ENCODE peak calls at places on chromosomes 4 and X, in six cellular contexts. T, P, Y, F, D and O are unnamed samples.

GRCh38 chrX:118630843-118631242 is 96.6 kb upstream of the IL13RA1 start:
- ATAC-seq in T (no peak), F (no peak), D (no peak), Y (no peak), P (peak; percentile 43), O (no peak)

GRCh38 chrX:10356979-10357378 is 200.2 kb downstream of the CLCN4 start:
- ATAC-seq in D (no peak), Y (no peak), F (no peak), T (no peak), P (no peak), O (no peak)

GRCh38 chr4:4842476-4843441 is 16.7 kb upstream of the MSX1 start:
- ATAC-seq in T (no peak), P (no peak), F (no peak), Y (no peak), D (no peak), O (no peak)

GRCh38 chrX:43809463-43809862 is 72.8 kb downstream of the MAOB start:
- ATAC-seq in Y (no peak), P (no peak), F (no peak), D (no peak), T (no peak), O (peak; percentile 81)

GRCh38 chr4:119525005-119525749 is 103.4 kb downstream of the PDE5A start:
- ATAC-seq in Y (peak; percentile 85), F (no peak), D (no peak), T (peak; percentile 96), P (peak; percentile 58), O (peak; percentile 55)

GRCh38 chr4:40262079-40262528 is 65.3 kb downstream of the RHOH start:
- ATAC-seq in P (no peak), F (peak; percentile 34), T (no peak), Y (no peak), D (no peak), O (no peak)

GRCh38 chrX:10166248-10166716 is 9.5 kb downstream of the CLCN4 start:
- ATAC-seq in P (no peak), Y (no peak), D (peak; percentile 81), T (no peak), F (peak; percentile 34), O (no peak)

GRCh38 chr4:147049940-147050852 is 104.5 kb upstream of the TTC29 start:
- ATAC-seq in P (no peak), T (no peak), F (no peak), Y (no peak), D (no peak), O (peak; percentile 89)

GRCh38 chr4:136643416-136643815 is 888.9 kb downstream of the PCDH18 start:
- ATAC-seq in P (no peak), T (no peak), D (no peak), Y (no peak), F (peak; percentile 14), O (no peak)

GRCh38 chrX:13120017-13120416 is 75.6 kb upstream of the FAM9C start:
- ATAC-seq in D (peak; percentile 92), T (peak; percentile 85), F (no peak), Y (peak; percentile 86), P (peak; percentile 85), O (peak; percentile 66)

GRCh38 chr4:72486991-72487390 is 82.0 kb downstream of the ADAMTS3 start:
- ATAC-seq in D (no peak), T (no peak), Y (no peak), P (no peak), F (no peak), O (no peak)

GRCh38 chr4:172996571-172997216 is 171.9 kb upstream of the GALNT7 start:
- ATAC-seq in T (no peak), P (no peak), Y (peak; percentile 80), D (no peak), F (peak; percentile 52), O (no peak)

DNA sequence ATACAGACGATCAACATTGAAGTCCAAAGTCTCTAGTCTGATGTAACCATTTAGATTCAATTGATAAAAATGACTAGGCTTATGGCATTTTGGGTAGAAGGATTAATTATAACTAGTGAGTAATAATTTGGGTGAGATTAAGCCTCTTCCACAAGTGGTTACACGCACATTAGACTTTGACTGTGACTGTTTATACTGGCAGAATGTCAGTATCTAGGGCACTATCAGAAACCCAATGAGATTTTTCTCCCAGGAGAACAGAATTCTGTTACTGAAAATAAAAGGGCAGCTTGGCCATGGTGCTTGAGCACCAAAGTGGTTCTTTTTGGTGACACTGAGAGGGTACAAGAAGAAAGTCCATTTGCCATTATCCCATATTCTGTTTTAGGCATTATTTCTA is 3.3 kb downstream of the PLS3 start:
- ATAC-seq in Y (no peak), T (no peak), D (no peak), F (no peak), P (no peak), O (no peak)
- H3K4me3 ChIP-seq in Y (peak overlapping the region; percentile 5), T (peak overlapping the region; percentile 1), D (no peak overlapping the region), F (no peak overlapping the region), P (no peak overlapping the region), O (no peak overlapping the region)

GRCh38 chrX:49199906-49200771 is at the start of gene SYP:
- ATAC-seq in P (peak; percentile 98), F (peak; percentile 99), Y (peak; percentile 94), T (peak; percentile 96), D (peak; percentile 98), O (peak; percentile 97)
- TF ChIP-seq POLR2A in P (peak; percentile 83), F (peak; percentile 92), Y (peak; percentile 90), T (no peak), D (peak; percentile 88), O (peak; percentile 34)

DNA sequence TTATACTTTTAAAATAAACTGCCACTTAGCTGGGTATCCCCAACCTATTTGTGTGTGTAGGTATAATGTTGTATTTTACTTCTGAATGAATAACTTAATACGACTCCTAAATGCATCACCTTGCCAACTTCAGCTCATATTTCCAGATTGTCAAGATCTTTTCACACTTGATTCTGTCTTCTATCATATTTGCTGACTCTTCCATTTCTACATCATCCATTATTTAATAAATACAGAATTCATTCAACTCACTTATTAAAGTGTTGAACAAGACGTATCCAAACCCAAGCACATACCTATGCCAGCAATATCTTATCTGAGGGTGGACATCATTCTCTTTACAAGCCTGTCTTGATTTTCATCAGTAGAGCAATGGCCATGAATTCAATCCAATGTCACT is 91.2 kb upstream of the FAM47C start:
- ATAC-seq in P (no peak), D (no peak), T (no peak), F (no peak), Y (no peak), O (no peak)
- TF ChIP-seq EP300 in P (no peak), D (no peak), T (no peak), F (no peak), Y (no peak), O (no peak)

GRCh38 chrX:152445926-152446325 is 5.2 kb downstream of the GABRA3 start:
- ATAC-seq in Y (no peak), D (no peak), F (no peak), T (no peak), P (no peak), O (no peak)

GRCh38 chrX:152450076-152450475 is 1.0 kb downstream of the GABRA3 start:
- ATAC-seq in Y (no peak), D (no peak), F (no peak), P (no peak), T (no peak), O (no peak)

GRCh38 chrX:152444338-152444737 is 6.8 kb downstream of the GABRA3 start:
- ATAC-seq in T (no peak), D (no peak), F (no peak), Y (no peak), P (no peak), O (no peak)
- H3K4me3 ChIP-seq in T (no peak overlapping the region), D (no peak overlapping the region), F (no peak overlapping the region), Y (no peak overlapping the region), P (no peak overlapping the region), O (no peak overlapping the region)

DNA sequence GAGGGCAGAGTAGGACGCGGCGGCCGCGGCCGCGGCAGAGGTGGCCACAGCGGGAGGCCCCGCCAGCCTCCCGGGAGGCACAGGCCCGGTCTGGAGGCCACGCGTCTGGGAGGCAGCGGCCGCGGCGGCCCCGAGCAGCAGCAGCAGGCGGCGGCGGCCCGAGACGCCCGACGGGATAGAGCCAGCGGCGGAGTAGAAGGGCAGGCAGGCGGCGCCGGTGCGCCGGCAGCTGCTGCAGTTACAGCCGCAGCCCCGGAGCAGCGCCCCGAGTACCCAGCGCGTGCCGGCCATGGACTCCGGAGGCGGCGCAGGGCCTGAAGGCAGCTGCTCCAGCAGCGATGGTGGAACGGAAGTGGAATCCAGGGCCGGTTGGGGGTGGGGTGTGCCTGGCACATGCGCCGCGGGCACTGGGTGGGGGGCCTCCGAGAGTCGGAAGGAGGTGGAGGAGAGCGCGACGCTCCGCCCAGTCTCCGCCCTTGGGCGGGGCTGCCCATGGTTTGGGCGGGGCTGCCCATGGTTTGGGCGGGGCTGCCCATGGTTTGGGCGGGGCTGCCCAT is at the start of gene GRSF1:
- ATAC-seq in D (peak; percentile 90), Y (peak; percentile 90), P (peak; percentile 97), T (peak; percentile 91), F (peak; percentile 86), O (peak; percentile 96)
- TF ChIP-seq POLR2A in D (peak; percentile 85), Y (peak; percentile 86), P (peak; percentile 76), T (peak; percentile 92), F (peak; percentile 88), O (peak; percentile 64)

GRCh38 chrX:74262472-74263209 is 41.3 kb upstream of the ZCCHC13 start:
- ATAC-seq in P (no peak), F (no peak), T (no peak), D (no peak), Y (peak; percentile 76), O (no peak)

DNA sequence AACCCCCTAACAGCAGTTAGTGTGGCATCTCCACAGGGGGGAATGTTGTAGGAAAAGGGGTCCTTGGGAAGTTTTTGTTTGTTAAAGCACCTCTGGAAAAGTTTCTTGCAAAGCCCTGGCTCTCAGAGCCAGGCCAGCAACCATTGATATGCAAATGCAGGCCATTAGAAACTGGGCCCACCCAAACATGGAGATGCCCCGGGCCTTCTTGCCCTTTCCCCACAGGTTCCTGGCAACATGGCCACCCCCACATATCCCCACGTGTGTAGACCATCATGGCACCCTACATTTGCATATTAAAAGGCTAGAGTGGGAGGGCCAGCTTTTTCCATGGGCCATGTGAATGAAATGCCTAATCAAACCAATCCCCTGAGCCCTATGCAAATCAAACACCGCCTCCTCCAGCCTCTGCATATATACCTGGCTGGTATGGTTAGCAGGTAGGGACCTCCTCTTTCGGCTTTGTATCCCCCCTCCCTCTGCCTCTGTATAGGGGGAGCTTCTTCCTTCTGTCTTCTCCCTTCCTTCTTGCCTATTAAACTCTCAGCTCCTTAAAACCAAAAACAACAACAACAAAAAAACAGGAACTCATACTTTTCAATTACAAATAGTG is 44.0 kb upstream of the ZCCHC13 start:
- ATAC-seq in Y (no peak), T (no peak), P (no peak), D (no peak), F (no peak), O (no peak)
- TF ChIP-seq EP300 in Y (no peak), T (no peak), P (no peak), D (no peak), F (no peak), O (no peak)

DNA sequence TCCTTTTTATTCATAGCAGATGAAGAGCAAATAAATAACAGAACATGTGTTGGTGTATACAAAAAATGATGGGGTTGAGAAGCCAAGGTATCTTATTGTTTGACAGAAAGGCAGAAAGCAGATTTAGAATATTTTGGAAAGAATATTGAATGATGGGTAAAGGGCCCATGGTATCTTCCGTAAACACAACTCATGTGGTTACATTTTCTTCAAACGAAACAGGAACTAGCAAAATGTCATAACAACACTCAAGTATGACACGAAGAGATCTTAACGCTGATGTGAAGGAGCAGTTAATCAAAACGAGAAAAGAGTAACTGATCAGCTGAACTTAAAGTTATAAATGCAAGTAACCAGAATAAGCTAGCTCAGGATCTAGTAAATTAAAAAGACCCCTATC is 195.7 kb upstream of the GK2 start:
- ATAC-seq in F (peak; percentile 44), T (no peak), Y (no peak), D (no peak), P (no peak), O (no peak)
- H3K4me3 ChIP-seq in F (no peak overlapping the region), T (no peak overlapping the region), Y (no peak overlapping the region), D (no peak overlapping the region), P (no peak overlapping the region), O (no peak overlapping the region)

GRCh38 chr4:38663021-38663800 is 788 bp upstream of the KLF3 start:
- ATAC-seq in D (peak; percentile 3), T (peak; percentile 27), Y (peak; percentile 63), P (no peak), F (peak; percentile 47), O (peak; percentile 43)
- TF ChIP-seq POLR2A in D (peak; percentile 35), T (no peak), Y (peak; percentile 45), P (peak; percentile 36), F (peak; percentile 69), O (peak; percentile 82)